ENCODE peak calls at places on chromosomes 5 and 9, in seven cellular contexts. Y, U, A, Z, L, F and X are unnamed samples.

GRCh38 chr9:128026255-128027165 is 40.6 kb downstream of the NAIF1 start:
- DNase-seq in A (no peak), Y (peak; percentile 96), U (no peak), L (no peak), F (peak; percentile 75), Z (peak; percentile 80), X (peak; percentile 77)

GRCh38 chr5:52789867-52790266 is 2.2 kb downstream of the ITGA1 start:
- DNase-seq in Y (no peak), U (peak; percentile 85), Z (no peak), F (no peak), A (no peak), L (no peak), X (no peak)

GRCh38 chr5:170173227-170173626 is 59.6 kb upstream of the C5orf58 start:
- DNase-seq in Z (no peak), U (no peak), L (no peak), F (no peak), Y (no peak), A (no peak), X (peak; percentile 79)

GRCh38 chr5:55108651-55109050 is 6.2 kb downstream of the GZMA start:
- DNase-seq in F (no peak), Z (no peak), L (no peak), U (no peak), A (no peak), Y (no peak), X (no peak)

GRCh38 chr5:177111720-177112394 is 21.7 kb upstream of the NSD1 start:
- DNase-seq in U (no peak), L (peak; percentile 46), F (peak; percentile 82), Y (peak; percentile 67), Z (peak; percentile 36), A (peak; percentile 83), X (peak; percentile 88)

GRCh38 chr5:76590027-76590426 is 33.2 kb downstream of the F2RL2 start:
- DNase-seq in A (no peak), F (no peak), Z (no peak), Y (no peak), L (no peak), U (peak; percentile 57), X (no peak)

GRCh38 chr5:130323804-130324454 is 419.7 kb downstream of the CHSY3 start:
- DNase-seq in A (no peak), L (no peak), F (peak; percentile 91), Z (no peak), Y (no peak), U (peak; percentile 94), X (no peak)

GRCh38 chr5:154542581-154542980 is 64.6 kb upstream of the HAND1 start:
- DNase-seq in A (no peak), Z (no peak), Y (no peak), U (no peak), F (no peak), L (no peak), X (no peak)

GRCh38 chr5:56346717-56347116 is 113.6 kb upstream of the ANKRD55 start:
- DNase-seq in U (no peak), F (no peak), Z (no peak), L (no peak), A (no peak), Y (no peak), X (no peak)

GRCh38 chr9:88013051-88013450 is 38.7 kb upstream of the CDK20 start:
- DNase-seq in A (no peak), F (no peak), U (no peak), Y (no peak), Z (no peak), L (no peak), X (no peak)

GRCh38 chr9:117662651-117663050 is 41.6 kb upstream of the TLR4 start:
- DNase-seq in Z (no peak), F (no peak), Y (no peak), A (no peak), L (no peak), U (no peak), X (no peak)

GRCh38 chr5:136104311-136104975 is 28.2 kb upstream of the SMAD5 start:
- DNase-seq in L (no peak), F (no peak), Z (no peak), Y (no peak), A (no peak), U (no peak), X (no peak)

GRCh38 chr9:34276772-34277171 is 52.3 kb downstream of the KIF24 start:
- DNase-seq in L (no peak), U (no peak), Y (no peak), Z (no peak), A (no peak), F (no peak), X (no peak)

GRCh38 chr9:107989544-107989943 is 500.0 kb upstream of the KLF4 start:
- DNase-seq in Y (no peak), L (no peak), F (no peak), Z (no peak), A (no peak), U (peak; percentile 83), X (no peak)

GRCh38 chr5:135606431-135606830 is 27.6 kb upstream of the CXCL14 start:
- DNase-seq in Z (no peak), A (no peak), Y (no peak), F (no peak), U (no peak), L (no peak), X (peak; percentile 45)

GRCh38 chr9:69931340-69931739 is 110.7 kb downstream of the CFAP95 start:
- DNase-seq in U (no peak), Z (no peak), F (peak; percentile 23), A (peak; percentile 22), L (no peak), Y (no peak), X (no peak)

GRCh38 chr5:179288101-179288808 is 57.0 kb downstream of the ADAMTS2 start:
- DNase-seq in Z (no peak), L (no peak), F (no peak), A (no peak), Y (no peak), U (no peak), X (no peak)

GRCh38 chr5:163377982-163378381 is 59.4 kb upstream of the CCNG1 start:
- DNase-seq in L (no peak), U (no peak), A (no peak), Y (no peak), F (no peak), Z (no peak), X (no peak)